ENCODE peak calls at places on chromosomes 13 and 19, in four cellular contexts. X is SK-N-SH, D is HCT116, B is aorta. C is an unnamed sample. For H3K27me3, the result is how much of the 10 kb centered on the place peaks cover.

GRCh38 chr13:20161275-20161950 is 561 bp upstream of the GJA3 start:
- DNase-seq in X (peak), D (no peak), B (no peak), C (no peak)

GRCh38 chr19:53328967-53329366 is 4.6 kb upstream of the ZNF845 start:
- DNase-seq in X (peak), D (no peak), B (peak), C (no peak)

GRCh38 chr19:19447536-19448237 is 42.2 kb downstream of the GATAD2A start:
- DNase-seq in X (no peak), D (no peak), B (no peak), C (no peak)

GRCh38 chr13:81916471-81916870 is 1575.5 kb upstream of the SPRY2 start:
- DNase-seq in X (no peak), D (no peak), B (no peak), C (no peak)

GRCh38 chr13:30708541-30708940 is 26.8 kb upstream of the ALOX5AP start:
- DNase-seq in X (no peak), D (no peak), B (no peak), C (no peak)

GRCh38 chr13:87680298-87680697 is 9.1 kb downstream of the SLITRK5 start:
- DNase-seq in X (peak), D (no peak), B (no peak), C (peak)

GRCh38 chr13:21227917-21228316 is 51.5 kb downstream of the MRPL57 start:
- DNase-seq in X (no peak), D (no peak), B (no peak), C (no peak)

GRCh38 chr13:24043590-24044350 is 116.8 kb upstream of the SPATA13 start:
- DNase-seq in X (no peak), D (no peak), B (no peak), C (no peak)

GRCh38 chr13:107480130-107480529 is 735.2 kb downstream of the LIG4 start:
- DNase-seq in X (no peak), D (no peak), B (no peak), C (no peak)

GRCh38 chr19:55473201-55473600 is 3.2 kb upstream of the ZNF628 start:
- DNase-seq in X (no peak), D (no peak), B (no peak), C (no peak)

GRCh38 chr13:21478881-21479808 is 20.0 kb upstream of the ZDHHC20 start:
- DNase-seq in X (peak), D (peak), B (no peak), C (peak)

GRCh38 chr19:34096020-34096915 is 76.0 kb upstream of the LSM14A start:
- DNase-seq in X (peak), D (peak), B (no peak), C (peak)

GRCh38 chr19:19211499-19212432 is at the start of gene NCAN:
- DNase-seq in X (peak), D (no peak), B (no peak), C (no peak)

GRCh38 chr19:18674616-18675015 is 8.9 kb upstream of the CRTC1 start:
- DNase-seq in X (peak), D (no peak), B (no peak), C (no peak)

GRCh38 chr13:94121686-94122085 is 357.8 kb downstream of the DCT start:
- DNase-seq in X (no peak), D (no peak), B (no peak), C (no peak)

GRCh38 chr19:57056972-57057371 is 62.8 kb upstream of the USP29 start:
- DNase-seq in X (no peak), D (no peak), B (no peak), C (no peak)

GRCh38 chr19:4744451-4745170 is 21.0 kb upstream of the DPP9 start:
- DNase-seq in X (no peak), D (no peak), B (peak), C (peak)

GRCh38 chr13:99700468-99700867 is 199.2 kb downstream of the TM9SF2 start:
- DNase-seq in X (no peak), D (no peak), B (no peak), C (no peak)

GRCh38 chr13:113860579-113861432 is 3.1 kb downstream of the GAS6 start:
- DNase-seq in X (no peak), D (no peak), B (no peak), C (peak)

GRCh38 chr13:40618581-40619478 is 47.6 kb downstream of the FOXO1 start:
- DNase-seq in X (no peak), D (no peak), B (no peak), C (no peak)

GRCh38 chr19:3426433-3426832 is 53.9 kb downstream of the SMIM24 start:
- DNase-seq in X (no peak), D (no peak), B (no peak), C (no peak)

GRCh38 chr19:10112895-10113591 is 1.6 kb downstream of the P2RY11 start:
- DNase-seq in X (peak), D (no peak), B (peak), C (peak)

GRCh38 chr19:13103585-13103923 is 896 bp upstream of the LYL1 start:
- DNase-seq in X (no peak), D (no peak), B (no peak), C (no peak)

GRCh38 chr13:46168341-46168740 is 13.6 kb downstream of the LCP1 start:
- DNase-seq in X (no peak), D (no peak), B (peak), C (peak)

GRCh38 chr13:47945738-47946137 is 55.3 kb downstream of the SUCLA2 start:
- DNase-seq in X (no peak), D (no peak), B (no peak), C (peak)

GRCh38 chr13:76641056-76641455 is 245.1 kb downstream of the KCTD12 start:
- DNase-seq in X (peak), D (no peak), B (no peak), C (no peak)

GRCh38 chr13:73411067-73411809 is 352.4 kb downstream of the KLF5 start:
- DNase-seq in X (no peak), D (peak), B (no peak), C (no peak)

GRCh38 chr19:18741566-18742121 is 49.5 kb downstream of the COMP start:
- DNase-seq in X (no peak), D (no peak), B (no peak), C (no peak)

GRCh38 chr19:35462476-35462953 is 14.5 kb downstream of the FFAR2 start:
- DNase-seq in X (no peak), D (no peak), B (no peak), C (no peak)

GRCh38 chr13:44307255-44307654 is 66.4 kb upstream of the SERP2 start:
- DNase-seq in X (no peak), D (peak), B (no peak), C (no peak)

GRCh38 chr19:21912654-21913053 is 76.7 kb upstream of the ZNF43 start:
- DNase-seq in X (no peak), D (no peak), B (no peak), C (no peak)

GRCh38 chr19:46887240-46887782 is 26.5 kb downstream of the ARHGAP35 start:
- DNase-seq in X (no peak), D (no peak), B (no peak), C (no peak)

GRCh38 chr19:46890423-46891170 is 29.8 kb downstream of the ARHGAP35 start:
- DNase-seq in X (no peak), D (no peak), B (no peak), C (no peak)

GRCh38 chr19:46882034-46882433 is 21.2 kb downstream of the ARHGAP35 start:
- DNase-seq in X (no peak), D (no peak), B (no peak), C (no peak)

GRCh38 chr19:46885411-46885810 is 24.6 kb downstream of the ARHGAP35 start:
- DNase-seq in X (no peak), D (no peak), B (no peak), C (no peak)

GRCh38 chr19:46886546-46887239 is 25.9 kb downstream of the ARHGAP35 start:
- DNase-seq in X (no peak), D (no peak), B (no peak), C (no peak)
- H3K27ac ChIP-seq in X (no peak), D (no peak), B (no peak), C (no peak)

GRCh38 chr13:111865046-111865445 is 201.9 kb upstream of the SOX1 start:
- DNase-seq in X (no peak), D (no peak), B (no peak), C (no peak)
- H3K27me3 ChIP-seq in X (under half), D (under half), B (under half), C (under half)

GRCh38 chr19:17081672-17082630 is 6.4 kb downstream of the MYO9B start:
- DNase-seq in X (no peak), D (no peak), B (peak), C (no peak)
- H3K27ac ChIP-seq in X (no peak), D (no peak), B (peak), C (no peak)

DNA sequence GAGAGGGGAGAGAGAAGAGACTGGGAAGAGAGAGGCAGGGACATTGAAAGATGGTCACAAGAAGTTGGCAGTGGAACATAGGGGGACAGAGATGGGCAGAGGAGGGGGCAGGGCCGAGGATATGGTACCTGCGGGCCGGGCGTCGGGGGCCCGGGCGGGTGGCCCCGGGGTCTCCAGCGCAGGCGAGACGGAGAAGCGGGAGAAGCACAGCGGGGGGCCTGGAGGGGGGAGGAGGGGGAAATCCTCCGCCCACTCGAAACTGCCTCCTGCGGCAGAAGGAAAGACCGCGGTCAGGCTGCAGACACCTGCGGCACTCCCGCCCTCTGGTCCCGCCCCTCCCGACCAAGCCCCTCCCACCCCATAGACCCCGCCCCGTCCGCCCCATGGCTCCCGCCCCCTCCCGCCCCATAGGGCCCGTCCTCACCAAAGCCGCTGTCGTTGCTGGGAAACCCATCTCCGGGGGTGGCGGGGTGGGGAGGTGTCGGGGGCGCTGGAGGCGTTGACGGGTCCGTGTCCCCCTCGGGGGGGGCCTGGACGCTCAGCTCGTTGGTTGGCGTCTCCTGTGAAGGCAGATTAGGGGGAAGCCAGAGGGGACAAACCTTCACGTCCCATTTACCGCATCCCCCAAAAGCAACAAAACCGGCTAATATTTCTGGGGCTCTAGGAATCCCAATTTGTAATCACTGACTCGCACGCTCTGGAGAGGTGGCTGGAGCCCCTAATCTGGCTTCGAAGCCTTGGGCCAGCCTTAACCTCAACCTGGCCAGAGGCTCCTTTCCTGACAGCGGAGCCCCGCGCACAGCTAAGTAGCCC is 20.4 kb downstream of the LMTK3 start:
- DNase-seq in X (peak), D (peak), B (no peak), C (no peak)
- H3K27me3 ChIP-seq in X (under half), D (under half), B (under half), C (under half)